ENCODE peak calls at places on chromosome X, in five cellular contexts. D is trophoblast cell, X is mesenchymal stem cell, W is H9, K is H1. M is an unnamed sample.

GRCh38 chrX:7889680-7890079 is 37.5 kb downstream of the PNPLA4 start:
- DNase-seq in D (peak), X (peak), K (no peak), W (no peak), M (no peak)

GRCh38 chrX:37717708-37718107 is 32.1 kb downstream of the XK start:
- DNase-seq in W (no peak), K (no peak), X (no peak), D (no peak), M (no peak)

GRCh38 chrX:72572248-72573157 is at the start of gene HDAC8:
- DNase-seq in X (peak), D (peak), K (peak), W (peak), M (peak)

GRCh38 chrX:104141087-104141760 is 15.6 kb downstream of the SLC25A53 start:
- DNase-seq in D (no peak), K (no peak), X (no peak), W (no peak), M (no peak)

GRCh38 chrX:103063918-103064434 is at the start of gene BEX1:
- DNase-seq in W (peak), D (no peak), X (peak), K (peak), M (peak)

GRCh38 chrX:40021647-40022046 is 76.1 kb downstream of the BCOR start:
- DNase-seq in K (no peak), D (peak), W (no peak), X (no peak), M (no peak)

GRCh38 chrX:70234355-70234754 is at the start of gene AWAT1:
- DNase-seq in W (no peak), K (no peak), D (peak), X (no peak), M (no peak)

GRCh38 chrX:43165343-43165920 is 387.5 kb upstream of the PPP1R2C start:
- DNase-seq in K (no peak), D (no peak), W (no peak), X (no peak), M (no peak)

GRCh38 chrX:28880136-28880535 is 292.9 kb downstream of the IL1RAPL1 start:
- DNase-seq in X (peak), K (no peak), W (no peak), D (no peak), M (peak)

GRCh38 chrX:22220941-22221340 is 51.8 kb upstream of the CBLL2 start:
- DNase-seq in X (peak), W (no peak), K (no peak), D (peak), M (no peak)

GRCh38 chrX:53279296-53280237 is 1.8 kb downstream of the IQSEC2 start:
- DNase-seq in K (no peak), X (no peak), D (no peak), W (no peak), M (no peak)

GRCh38 chrX:153913211-153913610 is 8.7 kb downstream of the AVPR2 start:
- DNase-seq in W (no peak), X (no peak), K (no peak), D (no peak), M (no peak)

GRCh38 chrX:131895002-131895401 is 128.1 kb upstream of the STK26 start:
- DNase-seq in D (no peak), W (no peak), X (peak), K (no peak), M (no peak)

GRCh38 chrX:68650491-68650890 is 3.0 kb downstream of the STARD8 start:
- DNase-seq in W (no peak), D (no peak), X (peak), K (no peak), M (no peak)

GRCh38 chrX:91434351-91435168 is at the start of gene PABPC5:
- DNase-seq in X (peak), K (peak), D (peak), W (peak), M (peak)

GRCh38 chrX:19334945-19335626 is 8.6 kb upstream of the PDHA1 start:
- DNase-seq in W (peak), X (peak), D (peak), K (no peak), M (peak)

GRCh38 chrX:68721991-68722860 is 74.8 kb downstream of the STARD8 start:
- DNase-seq in W (no peak), D (no peak), K (no peak), X (no peak), M (no peak)

GRCh38 chrX:100928660-100929613 is at the start of gene XKRX:
- DNase-seq in K (peak), X (no peak), W (peak), D (peak), M (peak)

GRCh38 chrX:149267878-149268813 is 237.0 kb downstream of the IDS start:
- DNase-seq in W (no peak), D (no peak), X (no peak), K (no peak), M (no peak)

GRCh38 chrX:131633285-131633917 is 89.5 kb downstream of the OR13H1 start:
- DNase-seq in D (peak), X (peak), W (peak), K (peak), M (peak)

GRCh38 chrX:68938244-68939004 is 109.6 kb downstream of the EFNB1 start:
- DNase-seq in W (peak), D (no peak), X (peak), K (peak), M (no peak)

GRCh38 chrX:19410259-19410658 is 66.5 kb downstream of the PDHA1 start:
- DNase-seq in W (no peak), X (no peak), D (peak), K (no peak), M (no peak)

DNA sequence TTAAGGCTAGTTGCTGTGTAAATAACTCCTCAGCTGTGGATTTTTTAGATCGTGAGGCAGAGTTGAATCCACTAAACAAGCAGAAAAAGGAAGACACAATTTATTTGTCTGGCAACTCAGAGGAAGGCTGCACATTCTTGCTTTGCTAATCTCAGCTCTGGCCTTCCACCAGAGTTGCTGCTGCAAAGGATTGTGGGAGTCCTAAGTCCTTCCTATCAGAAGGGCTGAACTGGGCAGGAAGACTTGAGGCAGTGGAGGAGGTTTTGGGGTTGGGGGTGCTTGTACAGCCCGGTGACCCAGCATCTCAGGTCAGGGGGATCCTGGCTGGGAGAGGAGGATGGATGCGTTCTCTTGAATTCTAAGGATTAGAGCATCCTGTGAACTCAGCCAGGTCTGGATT is 11.0 kb upstream of the VSIG1 start:
- DNase-seq in K (no peak), X (no peak), W (no peak), D (no peak), M (no peak)
- H3K9ac ChIP-seq in K (no peak), X (no peak), W (no peak), D (no peak), M (no peak)

DNA sequence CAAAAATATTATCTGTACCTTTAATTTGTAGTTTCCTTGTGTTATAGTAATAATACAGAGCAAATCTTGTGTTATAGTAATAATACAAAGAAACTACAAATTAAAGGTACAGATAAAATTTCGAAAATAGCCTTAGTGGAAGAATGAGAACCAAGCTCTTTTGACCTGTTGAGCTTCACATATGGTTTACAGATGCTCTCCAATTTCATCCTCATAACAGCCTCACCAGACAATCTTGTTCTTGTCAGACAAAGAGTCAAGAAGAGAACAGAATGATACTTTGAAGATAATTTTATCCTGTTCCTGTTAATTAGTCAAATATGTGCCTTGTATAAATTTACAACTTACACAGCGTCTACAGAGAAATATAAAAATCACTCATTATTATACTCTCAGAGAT is 12.8 kb downstream of the ATXN3L start:
- DNase-seq in D (no peak), W (no peak), X (no peak), K (no peak), M (no peak)
- H2BK12ac ChIP-seq in D (no peak), W (no peak), X (no peak), K (no peak), M (no peak)

GRCh38 chrX:12954376-12954775 is 20.5 kb upstream of the TMSB4X start:
- DNase-seq in W (no peak), K (no peak), D (no peak), X (no peak), M (no peak)
- H3K27ac ChIP-seq in W (no peak), K (no peak), D (no peak), X (no peak), M (no peak)

GRCh38 chrX:74550295-74550802 is 64.1 kb downstream of the RLIM start:
- DNase-seq in W (peak), X (peak), K (peak), D (peak), M (peak)
- H3K9ac ChIP-seq in W (no peak), X (peak), K (no peak), D (no peak), M (no peak)

GRCh38 chrX:48076343-48076742 is 4.9 kb upstream of the ZNF630 start:
- DNase-seq in D (no peak), X (no peak), K (no peak), W (no peak), M (no peak)
- H2BK12ac ChIP-seq in D (no peak), X (no peak), K (no peak), W (no peak), M (no peak)

GRCh38 chrX:11647048-11647650 is 18.6 kb downstream of the ARHGAP6 start:
- DNase-seq in W (no peak), D (no peak), K (no peak), X (no peak), M (no peak)

DNA sequence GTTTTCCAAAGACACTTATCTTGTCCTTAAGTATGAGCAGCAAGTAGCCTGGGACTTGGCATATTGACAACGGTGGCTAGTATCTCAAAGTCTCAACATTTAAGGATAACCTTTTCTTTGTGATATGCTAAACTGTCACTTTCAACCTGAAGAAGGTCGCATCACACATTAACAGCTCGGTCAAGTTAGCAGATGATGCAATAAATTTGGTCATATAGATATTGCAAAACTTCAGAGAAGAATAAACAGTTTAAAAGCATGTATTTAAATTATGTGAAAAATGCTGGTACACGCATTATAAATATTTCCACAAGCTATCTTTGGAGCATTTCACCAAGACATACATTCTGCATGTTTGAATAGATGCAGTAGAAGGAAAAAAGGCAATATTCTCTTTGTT is 24.4 kb downstream of the ARHGAP6 start:
- DNase-seq in W (no peak), X (no peak), K (no peak), D (peak), M (no peak)
- H3K27ac ChIP-seq in W (no peak), X (no peak), K (no peak), D (no peak), M (no peak)

DNA sequence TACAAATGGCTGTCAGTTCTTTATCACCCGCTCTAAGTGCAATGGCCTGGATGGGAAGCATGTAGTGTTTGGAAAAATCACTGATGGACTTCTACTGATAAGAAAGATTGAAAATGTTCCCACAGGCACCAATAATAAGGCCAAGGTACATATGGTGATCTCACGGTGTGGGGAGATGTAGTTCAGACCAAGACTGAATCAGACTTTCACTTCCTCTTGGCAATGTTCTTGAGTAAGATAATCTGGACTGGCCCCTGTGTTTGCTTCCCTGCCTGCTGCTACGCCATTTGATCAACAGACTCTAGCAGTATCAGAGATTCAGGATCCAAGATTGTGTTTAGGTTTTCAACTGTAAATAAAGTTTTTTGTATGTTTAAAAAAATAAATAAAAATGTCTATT is 682.2 kb upstream of the AMOT start:
- DNase-seq in X (no peak), D (no peak), W (no peak), K (no peak), M (no peak)
- H3K9ac ChIP-seq in X (no peak), D (no peak), W (no peak), K (no peak), M (no peak)

M was measured in neuronal stem cell.